ENCODE peak calls at places on chromosomes 16 and 17, in four cellular contexts. U is progenitor cell of endocrine pancreas, Z is DMS53, Y is A172. C is an unnamed sample.
A peak's percentile ranks its signal among the peaks of the same experiment; 100 is the strongest.

GRCh38 chr16:67651847-67652246 is 6.9 kb downstream of the CARMIL2 start:
- DNase-seq in U (no peak), Z (no peak), Y (no peak), C (no peak)

GRCh38 chr17:69218986-69219385 is 9.6 kb downstream of the ABCA10 start:
- DNase-seq in U (no peak), Z (peak; percentile 11), Y (no peak), C (no peak)

GRCh38 chr17:50076591-50077235 is 18.4 kb upstream of the PDK2 start:
- DNase-seq in U (no peak), Z (no peak), Y (no peak), C (no peak)

GRCh38 chr17:12883472-12883871 is 94.2 kb downstream of the ARHGAP44 start:
- DNase-seq in U (no peak), Z (no peak), Y (no peak), C (no peak)

GRCh38 chr17:58643147-58643546 is 48.7 kb downstream of the TEX14 start:
- DNase-seq in U (no peak), Z (peak; percentile 18), Y (peak; percentile 73), C (peak; percentile 93)

GRCh38 chr17:1110844-1111598 is 68.8 kb downstream of the ABR start:
- DNase-seq in U (no peak), Z (peak; percentile 90), Y (peak; percentile 99), C (peak; percentile 87)

GRCh38 chr16:12547608-12547922 is 256.1 kb downstream of the CPPED1 start:
- DNase-seq in U (no peak), Z (no peak), Y (no peak), C (no peak)

GRCh38 chr16:85157813-85158701 is 45.8 kb upstream of the CIBAR2 start:
- DNase-seq in U (no peak), Z (peak; percentile 16), Y (no peak), C (no peak)

GRCh38 chr16:63876096-63876495 is 1245.8 kb downstream of the CDH11 start:
- DNase-seq in U (no peak), Z (no peak), Y (no peak), C (peak; percentile 72)

GRCh38 chr16:50879873-50880695 is 138.2 kb downstream of the CYLD start:
- DNase-seq in U (peak; percentile 23), Z (peak; percentile 24), Y (no peak), C (no peak)

GRCh38 chr17:37259030-37259735 is 116.6 kb upstream of the C17orf78 start:
- DNase-seq in U (no peak), Z (no peak), Y (peak; percentile 48), C (peak; percentile 80)

GRCh38 chr16:15523092-15523541 is 88.7 kb downstream of the BMERB1 start:
- DNase-seq in U (no peak), Z (no peak), Y (no peak), C (no peak)

GRCh38 chr16:12627394-12627793 is 176.3 kb downstream of the CPPED1 start:
- DNase-seq in U (no peak), Z (no peak), Y (peak; percentile 78), C (no peak)

C was measured in NCI-H226.